ENCODE peak calls at places on chromosomes 5 and 9, in four cellular contexts. M, B, P and G are unnamed samples.

GRCh38 chr9:134811673-134812668 is 68.6 kb upstream of the FCN2 start:
- DNase-seq in M (no peak), B (peak; percentile 37), P (peak; percentile 72), G (no peak)

GRCh38 chr9:133690111-133690561 is 48.0 kb downstream of the SARDH start:
- DNase-seq in M (no peak), B (peak; percentile 37), P (no peak), G (no peak)

GRCh38 chr9:36258989-36259315 is 704 bp upstream of the GNE start:
- DNase-seq in M (no peak), B (no peak), P (no peak), G (no peak)

GRCh38 chr5:99706160-99706559 is 777.4 kb upstream of the CHD1 start:
- DNase-seq in M (no peak), B (no peak), P (no peak), G (no peak)

GRCh38 chr5:59791131-59791485 is 102.4 kb downstream of the PDE4D start:
- DNase-seq in M (no peak), B (no peak), P (no peak), G (no peak)

GRCh38 chr5:54909911-54910870 is 75.2 kb downstream of the ESM1 start:
- DNase-seq in M (no peak), B (peak; percentile 76), P (peak; percentile 56), G (no peak)

GRCh38 chr5:126884269-126884819 is 107.4 kb downstream of the LMNB1 start:
- DNase-seq in M (peak; percentile 91), B (peak; percentile 95), P (peak; percentile 88), G (no peak)

GRCh38 chr9:80410106-80410505 is 838.3 kb downstream of the TLE4 start:
- DNase-seq in M (no peak), B (peak; percentile 43), P (no peak), G (peak; percentile 14)

GRCh38 chr9:69265891-69266290 is 59.1 kb upstream of the ENTREP1 start:
- DNase-seq in M (no peak), B (peak; percentile 48), P (peak; percentile 10), G (no peak)

GRCh38 chr9:91937031-91937430 is 13.0 kb downstream of the ROR2 start:
- DNase-seq in M (no peak), B (no peak), P (no peak), G (no peak)

DNA sequence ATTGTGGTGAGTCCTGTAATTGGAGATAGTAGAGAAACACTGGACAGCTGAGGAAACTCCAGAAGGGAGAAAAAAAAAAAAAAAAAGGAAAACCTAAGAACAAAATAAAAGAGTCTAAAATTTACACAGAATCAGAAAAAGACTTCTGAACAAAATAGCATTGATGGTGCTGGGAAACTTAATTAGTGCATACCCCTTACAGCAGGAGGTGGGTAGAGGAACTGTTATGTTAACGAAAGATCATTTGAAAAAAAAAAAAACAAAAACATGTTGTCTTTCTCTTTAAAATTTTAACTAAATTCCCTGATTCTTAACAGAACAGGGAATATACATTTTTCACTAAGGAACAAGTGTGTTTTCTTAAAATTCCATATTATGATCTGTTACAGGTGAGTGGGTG is 11.6 kb upstream of the MTX3 start:
- DNase-seq in M (no peak), B (no peak), P (no peak), G (no peak)
- TF ChIP-seq CTCF in M (no peak), B (no peak), P (no peak), G (no peak)

GRCh38 chr5:103178167-103178566 is 58.1 kb downstream of the PPIP5K2 start:
- DNase-seq in M (no peak), B (no peak), P (no peak), G (no peak)
- TF ChIP-seq CTCF in M (no peak), B (no peak), P (no peak), G (no peak)

DNA sequence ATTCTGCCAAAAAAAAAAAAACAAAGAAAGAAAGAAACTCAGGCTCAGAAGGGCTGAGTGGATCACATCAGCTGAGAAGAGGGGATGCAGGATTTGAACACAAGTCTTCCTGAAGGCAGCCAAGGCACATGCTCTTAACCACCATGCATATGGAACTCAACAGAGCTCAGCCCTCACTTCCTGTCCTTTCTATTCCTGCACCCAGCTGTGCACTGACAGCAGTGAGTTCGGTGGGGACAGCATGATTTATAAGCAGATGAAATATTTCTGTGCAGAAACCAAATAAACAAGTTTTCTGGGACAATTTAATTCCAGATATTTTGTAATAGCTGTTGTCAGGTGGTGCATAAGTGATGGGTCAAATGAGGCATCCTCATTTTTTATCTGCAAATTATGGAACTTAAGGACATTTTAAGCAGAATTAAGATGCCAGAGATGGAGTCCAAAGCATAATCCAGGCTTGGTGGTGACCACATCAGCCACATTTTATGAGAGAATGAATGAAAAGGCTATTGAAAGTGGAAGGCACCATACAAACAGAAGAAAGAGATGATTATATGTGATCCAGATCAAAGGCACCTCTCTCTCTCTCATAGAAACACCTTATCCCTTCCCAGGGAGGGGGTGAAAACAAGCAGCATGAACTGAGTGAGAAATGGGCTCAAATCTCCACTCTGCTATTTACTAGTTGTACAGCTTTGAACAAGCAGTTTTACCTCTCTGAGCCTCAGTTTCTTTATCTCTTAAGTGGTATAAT is 303.6 kb upstream of the MSX2 start:
- DNase-seq in M (no peak), B (no peak), P (no peak), G (no peak)
- TF ChIP-seq CTCF in M (no peak), B (no peak), P (no peak), G (no peak)

GRCh38 chr5:80143491-80143890 is 108.3 kb downstream of the THBS4 start:
- DNase-seq in M (no peak), B (no peak), P (no peak), G (no peak)
- TF ChIP-seq CTCF in M (no peak), B (no peak), P (no peak), G (no peak)

DNA sequence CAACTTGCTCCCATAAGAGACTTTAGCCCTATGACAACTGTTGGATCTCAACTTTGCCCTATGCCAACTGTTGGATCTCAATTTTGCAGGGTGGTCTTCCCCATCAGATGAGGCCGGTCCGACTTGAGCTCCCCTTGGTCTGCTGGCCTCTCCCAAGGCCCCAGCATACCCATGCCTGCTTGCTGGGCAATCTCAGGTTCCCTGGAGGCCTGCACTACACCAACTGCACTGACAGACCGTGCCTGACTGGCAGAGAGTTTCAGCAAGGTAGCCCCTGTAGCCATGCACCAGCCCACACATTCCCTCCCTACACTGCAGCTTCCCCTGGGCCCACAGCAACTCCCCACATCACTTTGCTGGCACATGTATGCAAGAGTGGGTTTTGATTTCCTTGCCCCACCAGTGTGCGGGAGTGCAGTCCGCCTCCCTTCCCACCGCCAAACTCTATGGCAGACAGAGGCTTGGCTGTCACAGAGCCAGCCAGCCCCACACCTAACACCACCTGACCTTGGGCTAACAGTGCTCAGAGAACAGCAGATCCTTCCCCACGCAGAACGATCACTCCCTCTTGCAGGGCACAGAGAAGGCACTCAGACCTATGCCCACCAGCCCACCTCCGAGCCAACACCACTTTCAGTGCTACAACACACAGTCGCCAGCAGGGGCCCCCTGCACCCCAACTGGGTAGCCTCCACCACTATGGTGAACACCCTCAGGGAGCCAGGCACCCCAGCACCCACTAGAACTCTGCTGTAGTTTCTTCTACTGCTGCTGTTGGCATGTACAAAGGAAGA is 279.9 kb upstream of the COX7C start:
- DNase-seq in M (no peak), B (no peak), P (no peak), G (no peak)
- TF ChIP-seq CTCF in M (no peak), B (no peak), P (no peak), G (no peak)